ENCODE peak calls at places on chromosome 22, in nine cellular contexts. One of them, this sample, is unnamed.

GRCh38 chr22:47601666-47602065 is 839.2 kb downstream of the TBC1D22A start:
- DNase-seq in BE2C: no peak
- DNase-seq in GM13977: no peak
- DNase-seq in PC-3: no peak
- DNase-seq in NB4: no peak
- DNase-seq in heart right ventricle: no peak
- DNase-seq in glutamatergic neuron: no peak
- DNase-seq in cardiac muscle cell: no peak
- DNase-seq in body of pancreas: no peak
- DNase-seq in this sample: no peak

GRCh38 chr22:27125539-27125938 is 468.2 kb downstream of the MIAT start:
- DNase-seq in BE2C: no peak
- DNase-seq in GM13977: no peak
- DNase-seq in PC-3: no peak
- DNase-seq in NB4: no peak
- DNase-seq in heart right ventricle: no peak
- DNase-seq in glutamatergic neuron: no peak
- DNase-seq in cardiac muscle cell: no peak
- DNase-seq in body of pancreas: no peak
- DNase-seq in this sample: no peak

GRCh38 chr22:37545703-37546435 is 14.4 kb upstream of the CDC42EP1 start:
- DNase-seq in BE2C: no peak
- DNase-seq in GM13977: no peak
- DNase-seq in PC-3: peak; percentile 72
- DNase-seq in NB4: no peak
- DNase-seq in heart right ventricle: peak; percentile 95
- DNase-seq in glutamatergic neuron: peak; percentile 50
- DNase-seq in cardiac muscle cell: peak; percentile 71
- DNase-seq in body of pancreas: peak; percentile 79
- DNase-seq in this sample: peak; percentile 61

GRCh38 chr22:37624017-37624365 is 15.4 kb downstream of the GGA1 start:
- DNase-seq in BE2C: no peak
- DNase-seq in GM13977: no peak
- DNase-seq in PC-3: no peak
- DNase-seq in NB4: no peak
- DNase-seq in heart right ventricle: no peak
- DNase-seq in glutamatergic neuron: no peak
- DNase-seq in cardiac muscle cell: no peak
- DNase-seq in body of pancreas: no peak
- DNase-seq in this sample: no peak

GRCh38 chr22:22166941-22167713 is 77.5 kb upstream of the VPREB1 start:
- DNase-seq in BE2C: no peak
- DNase-seq in GM13977: no peak
- DNase-seq in PC-3: no peak
- DNase-seq in NB4: no peak
- DNase-seq in heart right ventricle: no peak
- DNase-seq in glutamatergic neuron: no peak
- DNase-seq in cardiac muscle cell: no peak
- DNase-seq in body of pancreas: no peak
- DNase-seq in this sample: no peak

GRCh38 chr22:46490538-46490937 is 46.9 kb downstream of the CELSR1 start:
- DNase-seq in BE2C: no peak
- DNase-seq in GM13977: no peak
- DNase-seq in PC-3: no peak
- DNase-seq in NB4: no peak
- DNase-seq in heart right ventricle: no peak
- DNase-seq in glutamatergic neuron: no peak
- DNase-seq in cardiac muscle cell: no peak
- DNase-seq in body of pancreas: no peak
- DNase-seq in this sample: no peak

GRCh38 chr22:39707816-39708215 is 137.3 kb downstream of the CACNA1I start:
- DNase-seq in BE2C: no peak
- DNase-seq in GM13977: no peak
- DNase-seq in PC-3: no peak
- DNase-seq in NB4: no peak
- DNase-seq in heart right ventricle: no peak
- DNase-seq in glutamatergic neuron: no peak
- DNase-seq in cardiac muscle cell: no peak
- DNase-seq in body of pancreas: no peak
- DNase-seq in this sample: no peak

GRCh38 chr22:47071078-47071811 is 308.8 kb downstream of the TBC1D22A start:
- DNase-seq in BE2C: no peak
- DNase-seq in GM13977: no peak
- DNase-seq in PC-3: no peak
- DNase-seq in NB4: no peak
- DNase-seq in heart right ventricle: no peak
- DNase-seq in glutamatergic neuron: no peak
- DNase-seq in cardiac muscle cell: no peak
- DNase-seq in body of pancreas: no peak
- DNase-seq in this sample: no peak

GRCh38 chr22:27801616-27802388 is at the start of gene MN1:
- DNase-seq in BE2C: no peak
- DNase-seq in GM13977: peak; percentile 81
- DNase-seq in PC-3: no peak
- DNase-seq in NB4: no peak
- DNase-seq in heart right ventricle: peak; percentile 65
- DNase-seq in glutamatergic neuron: peak; percentile 67
- DNase-seq in cardiac muscle cell: peak; percentile 77
- DNase-seq in body of pancreas: peak; percentile 41
- DNase-seq in this sample: peak; percentile 66

GRCh38 chr22:50600541-50600940 is at the start of gene MAPK8IP2:
- DNase-seq in BE2C: peak; percentile 78
- DNase-seq in GM13977: peak; percentile 69
- DNase-seq in PC-3: peak; percentile 4
- DNase-seq in NB4: no peak
- DNase-seq in heart right ventricle: no peak
- DNase-seq in glutamatergic neuron: peak; percentile 74
- DNase-seq in cardiac muscle cell: peak; percentile 24
- DNase-seq in body of pancreas: no peak
- DNase-seq in this sample: no peak

GRCh38 chr22:32909561-32910348 is 108.2 kb downstream of the TIMP3 start:
- DNase-seq in BE2C: no peak
- DNase-seq in GM13977: no peak
- DNase-seq in PC-3: no peak
- DNase-seq in NB4: no peak
- DNase-seq in heart right ventricle: no peak
- DNase-seq in glutamatergic neuron: no peak
- DNase-seq in cardiac muscle cell: no peak
- DNase-seq in body of pancreas: no peak
- DNase-seq in this sample: no peak

GRCh38 chr22:47395481-47395880 is 633.0 kb downstream of the TBC1D22A start:
- DNase-seq in BE2C: no peak
- DNase-seq in GM13977: no peak
- DNase-seq in PC-3: peak; percentile 82
- DNase-seq in NB4: no peak
- DNase-seq in heart right ventricle: no peak
- DNase-seq in glutamatergic neuron: no peak
- DNase-seq in cardiac muscle cell: no peak
- DNase-seq in body of pancreas: no peak
- DNase-seq in this sample: no peak

GRCh38 chr22:49011379-49011768 is 816.3 kb downstream of the BRD1 start:
- DNase-seq in BE2C: no peak
- DNase-seq in GM13977: no peak
- DNase-seq in PC-3: no peak
- DNase-seq in NB4: no peak
- DNase-seq in heart right ventricle: no peak
- DNase-seq in glutamatergic neuron: no peak
- DNase-seq in cardiac muscle cell: no peak
- DNase-seq in body of pancreas: peak; percentile 5
- DNase-seq in this sample: no peak

GRCh38 chr22:50076646-50077624 is 8.3 kb downstream of the MLC1 start:
- DNase-seq in BE2C: no peak
- DNase-seq in GM13977: no peak
- DNase-seq in PC-3: no peak
- DNase-seq in NB4: peak; percentile 44
- DNase-seq in heart right ventricle: no peak
- DNase-seq in glutamatergic neuron: no peak
- DNase-seq in cardiac muscle cell: no peak
- DNase-seq in body of pancreas: no peak
- DNase-seq in this sample: no peak

GRCh38 chr22:50723991-50724390 is 14.0 kb upstream of the ACR start:
- DNase-seq in BE2C: no peak
- DNase-seq in GM13977: peak; percentile 72
- DNase-seq in PC-3: no peak
- DNase-seq in NB4: peak; percentile 38
- DNase-seq in heart right ventricle: no peak
- DNase-seq in glutamatergic neuron: no peak
- DNase-seq in cardiac muscle cell: no peak
- DNase-seq in body of pancreas: no peak
- DNase-seq in this sample: no peak

GRCh38 chr22:17035246-17035645 is 27.2 kb upstream of the GAB4 start:
- DNase-seq in BE2C: no peak
- DNase-seq in GM13977: no peak
- DNase-seq in PC-3: no peak
- DNase-seq in NB4: no peak
- DNase-seq in heart right ventricle: no peak
- DNase-seq in glutamatergic neuron: no peak
- DNase-seq in cardiac muscle cell: no peak
- DNase-seq in body of pancreas: no peak
- DNase-seq in this sample: no peak
- TF ChIP-seq CTCF in BE2C: no peak
- TF ChIP-seq CTCF in GM13977: no peak
- TF ChIP-seq CTCF in PC-3: no peak
- TF ChIP-seq CTCF in NB4: no peak
- TF ChIP-seq CTCF in heart right ventricle: no peak
- TF ChIP-seq CTCF in glutamatergic neuron: no peak
- TF ChIP-seq CTCF in cardiac muscle cell: no peak
- TF ChIP-seq CTCF in body of pancreas: no peak
- TF ChIP-seq CTCF in this sample: no peak

GRCh38 chr22:30946354-30946753 is 22.2 kb downstream of the MORC2 start:
- DNase-seq in BE2C: no peak
- DNase-seq in GM13977: no peak
- DNase-seq in PC-3: no peak
- DNase-seq in NB4: no peak
- DNase-seq in heart right ventricle: no peak
- DNase-seq in glutamatergic neuron: no peak
- DNase-seq in cardiac muscle cell: no peak
- DNase-seq in body of pancreas: no peak
- DNase-seq in this sample: no peak

GRCh38 chr22:30947163-30947820 is 21.3 kb downstream of the MORC2 start:
- DNase-seq in BE2C: no peak
- DNase-seq in GM13977: no peak
- DNase-seq in PC-3: no peak
- DNase-seq in NB4: no peak
- DNase-seq in heart right ventricle: peak; percentile 27
- DNase-seq in glutamatergic neuron: peak; percentile 67
- DNase-seq in cardiac muscle cell: no peak
- DNase-seq in body of pancreas: no peak
- DNase-seq in this sample: peak; percentile 34

GRCh38 chr22:30947821-30948454 is 20.6 kb downstream of the MORC2 start:
- DNase-seq in BE2C: no peak
- DNase-seq in GM13977: peak; percentile 28
- DNase-seq in PC-3: peak; percentile 47
- DNase-seq in NB4: peak; percentile 49
- DNase-seq in heart right ventricle: peak; percentile 20
- DNase-seq in glutamatergic neuron: no peak
- DNase-seq in cardiac muscle cell: peak; percentile 56
- DNase-seq in body of pancreas: no peak
- DNase-seq in this sample: no peak

GRCh38 chr22:30948930-30949342 is 19.6 kb downstream of the MORC2 start:
- DNase-seq in BE2C: no peak
- DNase-seq in GM13977: no peak
- DNase-seq in PC-3: no peak
- DNase-seq in NB4: no peak
- DNase-seq in heart right ventricle: no peak
- DNase-seq in glutamatergic neuron: no peak
- DNase-seq in cardiac muscle cell: no peak
- DNase-seq in body of pancreas: no peak
- DNase-seq in this sample: no peak

DNA sequence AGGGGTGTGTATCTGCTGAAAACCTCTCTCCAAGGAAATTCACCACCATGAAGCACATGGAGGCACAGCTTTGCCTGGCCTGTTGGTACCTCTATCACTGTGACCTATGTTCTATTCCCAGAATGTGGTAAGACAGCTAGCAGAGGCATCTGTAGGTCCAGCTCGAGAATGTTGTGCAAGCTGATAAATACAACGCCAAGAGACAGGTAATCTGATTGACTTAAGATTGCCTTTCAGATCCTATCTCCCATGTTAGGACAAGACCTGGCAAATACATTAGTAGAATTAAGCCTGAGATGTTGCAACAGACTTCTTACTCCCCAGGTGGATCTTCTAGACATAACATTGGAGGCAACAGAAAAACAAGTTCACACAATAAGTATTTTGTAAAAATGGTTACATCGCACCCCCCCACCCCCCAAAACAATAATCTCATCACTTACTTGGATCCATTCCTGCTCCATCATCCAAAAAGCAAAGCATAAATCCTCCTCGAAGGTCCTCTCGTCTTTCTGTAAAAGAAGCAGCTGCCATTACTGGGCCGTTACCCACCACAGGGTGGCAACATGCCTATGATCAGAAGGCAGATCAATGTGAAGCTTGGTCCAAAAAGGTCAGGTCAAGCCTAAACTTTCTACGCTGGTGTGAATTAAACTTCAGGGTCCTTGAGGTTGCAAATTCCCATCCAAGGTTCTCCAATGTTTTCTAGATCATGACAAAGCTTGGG is 18.5 kb downstream of the MORC2 start:
- DNase-seq in BE2C: no peak
- DNase-seq in GM13977: no peak
- DNase-seq in PC-3: no peak
- DNase-seq in NB4: no peak
- DNase-seq in heart right ventricle: no peak
- DNase-seq in glutamatergic neuron: no peak
- DNase-seq in cardiac muscle cell: no peak
- DNase-seq in body of pancreas: no peak
- DNase-seq in this sample: no peak
- TF ChIP-seq CTCF in BE2C: peak; percentile 30
- TF ChIP-seq CTCF in GM13977: no peak
- TF ChIP-seq CTCF in PC-3: no peak
- TF ChIP-seq CTCF in NB4: no peak
- TF ChIP-seq CTCF in heart right ventricle: no peak
- TF ChIP-seq CTCF in glutamatergic neuron: no peak
- TF ChIP-seq CTCF in cardiac muscle cell: no peak
- TF ChIP-seq CTCF in body of pancreas: no peak
- TF ChIP-seq CTCF in this sample: no peak

GRCh38 chr22:29359469-29359868 is 28.9 kb downstream of the AP1B1 start:
- DNase-seq in BE2C: peak; percentile 86
- DNase-seq in GM13977: no peak
- DNase-seq in PC-3: peak; percentile 51
- DNase-seq in NB4: peak; percentile 60
- DNase-seq in heart right ventricle: peak; percentile 64
- DNase-seq in glutamatergic neuron: peak; percentile 79
- DNase-seq in cardiac muscle cell: peak; percentile 89
- DNase-seq in body of pancreas: peak; percentile 44
- DNase-seq in this sample: peak; percentile 55
- TF ChIP-seq CTCF in BE2C: peak; percentile 90
- TF ChIP-seq CTCF in GM13977: peak; percentile 31
- TF ChIP-seq CTCF in PC-3: peak; percentile 74
- TF ChIP-seq CTCF in NB4: peak; percentile 65
- TF ChIP-seq CTCF in heart right ventricle: peak; percentile 73
- TF ChIP-seq CTCF in glutamatergic neuron: peak; percentile 63
- TF ChIP-seq CTCF in cardiac muscle cell: peak; percentile 81
- TF ChIP-seq CTCF in body of pancreas: peak; percentile 47
- TF ChIP-seq CTCF in this sample: peak; percentile 65

DNA sequence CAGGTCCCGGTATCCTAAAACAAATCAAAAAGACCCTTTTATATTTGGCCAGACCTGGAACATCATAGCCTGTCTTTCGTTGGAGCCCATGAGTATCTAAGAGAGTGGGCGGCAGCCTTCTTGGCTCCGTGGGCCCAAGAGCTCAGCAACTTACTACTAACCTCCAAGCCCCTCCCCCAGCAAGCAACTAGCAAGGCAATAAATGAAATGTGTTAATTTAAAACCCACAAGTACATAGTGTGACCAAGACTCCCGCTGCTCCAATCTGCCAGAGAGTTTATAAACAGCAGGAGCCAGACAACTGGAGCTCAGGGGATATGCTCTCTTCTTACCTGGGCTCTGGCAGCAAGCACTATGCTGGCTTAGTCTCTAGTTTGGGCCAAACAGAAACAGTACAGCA is 40.8 kb upstream of the CYP2D6 start:
- DNase-seq in BE2C: no peak
- DNase-seq in GM13977: no peak
- DNase-seq in PC-3: no peak
- DNase-seq in NB4: no peak
- DNase-seq in heart right ventricle: no peak
- DNase-seq in glutamatergic neuron: no peak
- DNase-seq in cardiac muscle cell: no peak
- DNase-seq in body of pancreas: no peak
- DNase-seq in this sample: no peak
- TF ChIP-seq CTCF in BE2C: no peak
- TF ChIP-seq CTCF in GM13977: no peak
- TF ChIP-seq CTCF in PC-3: no peak
- TF ChIP-seq CTCF in NB4: no peak
- TF ChIP-seq CTCF in heart right ventricle: no peak
- TF ChIP-seq CTCF in glutamatergic neuron: no peak
- TF ChIP-seq CTCF in cardiac muscle cell: no peak
- TF ChIP-seq CTCF in body of pancreas: no peak
- TF ChIP-seq CTCF in this sample: no peak

This sample was measured in neural crest cell.